ENCODE peak calls at places on chromosome 3, in seven cellular contexts. P, U, Y, Z, V, S and A are unnamed samples.

GRCh38 chr3:16214366-16214765 is 39.9 kb downstream of the GALNT15 start:
- DNase-seq in P (no peak), U (no peak), Y (no peak), Z (no peak), V (no peak), S (no peak), A (no peak)

GRCh38 chr3:129001101-129001816 is at the start of gene EFCC1:
- DNase-seq in P (no peak), U (peak; percentile 77), Y (peak; percentile 72), Z (no peak), V (no peak), S (no peak), A (peak; percentile 65)

GRCh38 chr3:18946524-18946923 is 201.8 kb upstream of the KCNH8 start:
- DNase-seq in P (no peak), U (no peak), Y (no peak), Z (no peak), V (no peak), S (no peak), A (no peak)

GRCh38 chr3:14289590-14290453 is 111.2 kb downstream of the LSM3 start:
- DNase-seq in P (no peak), U (no peak), Y (no peak), Z (no peak), V (no peak), S (peak; percentile 96), A (no peak)

GRCh38 chr3:60588806-60589205 is 662.4 kb downstream of the FHIT start:
- DNase-seq in P (no peak), U (no peak), Y (no peak), Z (no peak), V (no peak), S (peak; percentile 85), A (no peak)

GRCh38 chr3:50320853-50321145 is 1.7 kb downstream of the HYAL2 start:
- DNase-seq in P (no peak), U (no peak), Y (no peak), Z (no peak), V (no peak), S (no peak), A (no peak)

GRCh38 chr3:16303037-16303436 is 38.0 kb downstream of the OXNAD1 start:
- DNase-seq in P (no peak), U (no peak), Y (no peak), Z (no peak), V (no peak), S (no peak), A (no peak)

GRCh38 chr3:58216496-58217197 is 5.9 kb upstream of the DNASE1L3 start:
- DNase-seq in P (no peak), U (no peak), Y (no peak), Z (no peak), V (no peak), S (no peak), A (no peak)

GRCh38 chr3:15682766-15683165 is 81.2 kb downstream of the BTD start:
- DNase-seq in P (no peak), U (no peak), Y (no peak), Z (no peak), V (no peak), S (peak; percentile 57), A (no peak)

GRCh38 chr3:160879859-160880258 is 123.8 kb downstream of the PPM1L start:
- DNase-seq in P (no peak), U (no peak), Y (no peak), Z (no peak), V (no peak), S (no peak), A (no peak)

GRCh38 chr3:67215690-67216089 is 217.6 kb downstream of the KBTBD8 start:
- DNase-seq in P (no peak), U (no peak), Y (no peak), Z (no peak), V (no peak), S (no peak), A (no peak)

GRCh38 chr3:195543642-195544536 is 764 bp upstream of the PPP1R2 start:
- DNase-seq in P (peak; percentile 29), U (no peak), Y (peak; percentile 46), Z (no peak), V (no peak), S (no peak), A (peak; percentile 19)

GRCh38 chr3:105611304-105612192 is 244.8 kb downstream of the ALCAM start:
- DNase-seq in P (no peak), U (no peak), Y (no peak), Z (no peak), V (no peak), S (no peak), A (no peak)

GRCh38 chr3:11302444-11302843 is 30.2 kb downstream of the ATG7 start:
- DNase-seq in P (no peak), U (no peak), Y (no peak), Z (no peak), V (no peak), S (no peak), A (no peak)

GRCh38 chr3:185586644-185586964 is 509 bp downstream of the SENP2 start:
- DNase-seq in P (no peak), U (no peak), Y (no peak), Z (no peak), V (no peak), S (no peak), A (no peak)

GRCh38 chr3:102361013-102361412 is 73.8 kb upstream of the ZPLD1 start:
- DNase-seq in P (no peak), U (no peak), Y (no peak), Z (no peak), V (no peak), S (no peak), A (no peak)

GRCh38 chr3:177196473-177197040 is 725 bp downstream of the TBL1XR1 start:
- DNase-seq in P (peak; percentile 70), U (no peak), Y (peak; percentile 21), Z (peak; percentile 70), V (no peak), S (peak; percentile 44), A (peak; percentile 52)

GRCh38 chr3:115833074-115833473 is 209.8 kb downstream of the GAP43 start:
- DNase-seq in P (no peak), U (no peak), Y (no peak), Z (no peak), V (no peak), S (no peak), A (no peak)

GRCh38 chr3:107810195-107811071 is 280.4 kb downstream of the CD47 start:
- DNase-seq in P (no peak), U (no peak), Y (no peak), Z (no peak), V (no peak), S (peak; percentile 9), A (no peak)

GRCh38 chr3:186807231-186807630 is 949 bp upstream of the RFC4 start:
- DNase-seq in P (no peak), U (no peak), Y (no peak), Z (no peak), V (no peak), S (no peak), A (no peak)

GRCh38 chr3:160808838-160809237 is 52.8 kb downstream of the PPM1L start:
- DNase-seq in P (no peak), U (peak; percentile 59), Y (no peak), Z (no peak), V (no peak), S (no peak), A (no peak)

GRCh38 chr3:30161370-30161769 is 445.0 kb upstream of the TGFBR2 start:
- DNase-seq in P (no peak), U (no peak), Y (no peak), Z (no peak), V (no peak), S (peak; percentile 67), A (no peak)

GRCh38 chr3:59802045-59802444 is 752.2 kb upstream of the CFAP20DC start:
- DNase-seq in P (no peak), U (no peak), Y (no peak), Z (no peak), V (no peak), S (no peak), A (no peak)

GRCh38 chr3:158801696-158802398 is at the start of gene MFSD1:
- DNase-seq in P (peak; percentile 91), U (peak; percentile 96), Y (peak; percentile 86), Z (peak; percentile 73), V (peak; percentile 87), S (peak; percentile 90), A (peak; percentile 81)

GRCh38 chr3:141006344-141006743 is 44.8 kb upstream of the SPSB4 start:
- DNase-seq in P (no peak), U (no peak), Y (no peak), Z (no peak), V (no peak), S (no peak), A (no peak)

GRCh38 chr3:67550541-67550940 is 103.9 kb downstream of the SUCLG2 start:
- DNase-seq in P (no peak), U (no peak), Y (no peak), Z (no peak), V (no peak), S (no peak), A (no peak)

GRCh38 chr3:185335799-185336198 is 27.1 kb upstream of the MAP3K13 start:
- DNase-seq in P (no peak), U (no peak), Y (no peak), Z (no peak), V (no peak), S (peak; percentile 72), A (no peak)

GRCh38 chr3:114758828-114759709 is 388.0 kb downstream of the ZBTB20 start:
- DNase-seq in P (no peak), U (no peak), Y (no peak), Z (no peak), V (no peak), S (peak; percentile 59), A (no peak)

GRCh38 chr3:143120716-143121239 is 1.2 kb downstream of the CHST2 start:
- DNase-seq in P (peak; percentile 44), U (peak; percentile 16), Y (no peak), Z (no peak), V (no peak), S (peak; percentile 26), A (peak; percentile 54)

GRCh38 chr3:178558637-178559036 is 22.4 kb downstream of the KCNMB2 start:
- DNase-seq in P (no peak), U (no peak), Y (no peak), Z (no peak), V (no peak), S (no peak), A (no peak)

GRCh38 chr3:193574488-193575072 is 18.4 kb upstream of the OPA1 start:
- DNase-seq in P (no peak), U (no peak), Y (no peak), Z (no peak), V (no peak), S (no peak), A (no peak)

GRCh38 chr3:196969001-196969659 is 497 bp upstream of the PIGZ start:
- DNase-seq in P (peak; percentile 58), U (peak; percentile 40), Y (no peak), Z (peak; percentile 63), V (peak; percentile 53), S (no peak), A (peak; percentile 39)